ENCODE peak calls at places on chromosomes 3 and 15, in six cellular contexts. A, R, F, X, G and N are unnamed samples.

GRCh38 chr3:46163551-46163981 is 44.5 kb downstream of the CCR1 start:
- DNase-seq in A (no peak), R (peak), F (no peak), X (no peak), G (no peak), N (no peak)

GRCh38 chr15:74010929-74011540 is 16.5 kb downstream of the PML start:
- DNase-seq in A (no peak), R (no peak), F (no peak), X (no peak), G (no peak), N (no peak)

GRCh38 chr3:194204036-194204792 is 68.3 kb downstream of the HES1 start:
- DNase-seq in A (no peak), R (no peak), F (no peak), X (no peak), G (no peak), N (no peak)

GRCh38 chr3:105904683-105905320 is 36.0 kb upstream of the CBLB start:
- DNase-seq in A (no peak), R (no peak), F (no peak), X (no peak), G (no peak), N (no peak)

GRCh38 chr3:189168711-189169110 is 3.1 kb upstream of the TPRG1 start:
- DNase-seq in A (no peak), R (no peak), F (no peak), X (no peak), G (peak), N (no peak)

GRCh38 chr3:158791259-158791920 is 10.5 kb upstream of the MFSD1 start:
- DNase-seq in A (no peak), R (peak), F (no peak), X (peak), G (peak), N (no peak)

GRCh38 chr3:30751610-30752299 is 142.7 kb downstream of the GADL1 start:
- DNase-seq in A (no peak), R (peak), F (no peak), X (no peak), G (no peak), N (peak)

GRCh38 chr15:57100136-57100539 is 181.7 kb downstream of the TCF12 start:
- DNase-seq in A (no peak), R (no peak), F (no peak), X (no peak), G (no peak), N (no peak)

GRCh38 chr3:192851821-192852352 is 65.8 kb downstream of the MB21D2 start:
- DNase-seq in A (peak), R (peak), F (peak), X (no peak), G (no peak), N (peak)

GRCh38 chr3:30098656-30099454 is 507.5 kb upstream of the TGFBR2 start:
- DNase-seq in A (no peak), R (peak), F (no peak), X (no peak), G (no peak), N (no peak)

GRCh38 chr3:181699171-181699903 is 12.4 kb upstream of the SOX2 start:
- DNase-seq in A (no peak), R (no peak), F (no peak), X (no peak), G (no peak), N (no peak)

GRCh38 chr3:122903171-122903570 is 108.3 kb downstream of the SLC49A4 start:
- DNase-seq in A (no peak), R (no peak), F (no peak), X (no peak), G (no peak), N (no peak)
- TF ChIP-seq CTCF in A (no peak), R (no peak), F (no peak), X (no peak), G (no peak), N (no peak)

GRCh38 chr3:115783938-115784738 is 160.8 kb downstream of the GAP43 start:
- DNase-seq in A (peak), R (peak), F (peak), X (peak), G (peak), N (peak)
- TF ChIP-seq POLR2AphosphoS5 in A (peak), R (peak), F (no peak), X (no peak), G (peak), N (peak)

GRCh38 chr3:102671005-102671404 is 236.2 kb downstream of the ZPLD1 start:
- DNase-seq in A (no peak), R (no peak), F (no peak), X (no peak), G (no peak), N (no peak)

GRCh38 chr3:102673271-102674115 is 238.7 kb downstream of the ZPLD1 start:
- DNase-seq in A (peak), R (peak), F (no peak), X (peak), G (no peak), N (peak)

GRCh38 chr3:102674284-102674683 is 239.5 kb downstream of the ZPLD1 start:
- DNase-seq in A (no peak), R (no peak), F (no peak), X (no peak), G (no peak), N (no peak)

GRCh38 chr3:102676424-102676823 is 241.6 kb downstream of the ZPLD1 start:
- DNase-seq in A (no peak), R (no peak), F (no peak), X (no peak), G (no peak), N (no peak)
- TF ChIP-seq POLR2A in A (no peak), R (no peak), F (no peak), X (no peak), G (no peak), N (no peak)

DNA sequence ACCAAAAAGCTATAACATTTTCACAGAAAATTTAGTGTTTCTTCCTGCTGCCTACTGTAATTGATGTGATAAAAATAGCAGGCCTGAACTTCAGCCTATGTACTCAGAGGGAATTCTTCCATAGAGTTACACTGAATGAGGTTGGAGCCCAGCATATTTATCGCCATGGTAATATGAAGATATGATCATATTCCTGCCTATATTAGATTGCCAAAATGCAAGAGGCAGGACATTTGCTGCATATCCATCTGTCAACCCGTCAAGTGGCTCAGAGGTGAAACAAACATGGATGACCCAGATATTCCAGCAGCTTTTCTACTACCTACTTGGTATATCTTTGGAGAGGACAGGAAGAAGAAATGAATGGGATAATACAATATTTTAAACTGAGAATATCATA is 1150.6 kb downstream of the TBL1XR1 start:
- DNase-seq in A (no peak), R (no peak), F (no peak), X (no peak), G (no peak), N (no peak)
- TF ChIP-seq CTCF in A (no peak), R (no peak), F (no peak), X (no peak), G (no peak), N (no peak)

GRCh38 chr15:52735231-52736089 is 54.7 kb downstream of the ONECUT1 start:
- DNase-seq in A (peak), R (peak), F (no peak), X (peak), G (peak), N (peak)
- TF ChIP-seq POLR2AphosphoS5 in A (no peak), R (no peak), F (no peak), X (no peak), G (no peak), N (no peak)

DNA sequence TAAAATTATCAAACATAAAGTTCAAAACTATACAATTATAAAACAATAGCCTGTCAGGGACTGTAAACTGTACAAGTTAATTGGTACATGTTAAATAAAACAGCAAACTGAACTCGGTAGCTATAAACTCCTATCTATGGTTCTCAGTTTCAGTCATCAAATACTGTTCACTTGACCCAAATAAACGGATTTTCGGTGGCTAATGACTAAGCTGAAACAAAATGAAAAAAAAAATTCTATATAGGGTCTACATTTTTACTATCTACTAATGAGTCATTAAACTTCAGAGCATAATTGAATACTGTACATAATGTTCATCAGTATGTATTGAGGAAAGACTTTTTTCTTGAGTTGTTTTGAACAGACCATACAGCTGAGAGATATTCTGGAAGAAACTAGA is 6.6 kb downstream of the PROK2 start:
- DNase-seq in A (no peak), R (no peak), F (no peak), X (no peak), G (no peak), N (no peak)
- TF ChIP-seq POLR2A in A (no peak), R (no peak), F (no peak), X (no peak), G (no peak), N (no peak)

GRCh38 chr3:148957586-148957985 is 33.8 kb upstream of the GYG1 start:
- DNase-seq in A (no peak), R (peak), F (no peak), X (peak), G (no peak), N (no peak)

GRCh38 chr3:148958681-148959080 is 32.7 kb upstream of the GYG1 start:
- DNase-seq in A (no peak), R (no peak), F (no peak), X (no peak), G (no peak), N (no peak)

GRCh38 chr3:148954981-148955380 is 36.4 kb upstream of the GYG1 start:
- DNase-seq in A (no peak), R (no peak), F (no peak), X (no peak), G (no peak), N (no peak)

GRCh38 chr3:148953094-148953493 is 38.2 kb upstream of the GYG1 start:
- DNase-seq in A (no peak), R (no peak), F (no peak), X (no peak), G (no peak), N (no peak)

DNA sequence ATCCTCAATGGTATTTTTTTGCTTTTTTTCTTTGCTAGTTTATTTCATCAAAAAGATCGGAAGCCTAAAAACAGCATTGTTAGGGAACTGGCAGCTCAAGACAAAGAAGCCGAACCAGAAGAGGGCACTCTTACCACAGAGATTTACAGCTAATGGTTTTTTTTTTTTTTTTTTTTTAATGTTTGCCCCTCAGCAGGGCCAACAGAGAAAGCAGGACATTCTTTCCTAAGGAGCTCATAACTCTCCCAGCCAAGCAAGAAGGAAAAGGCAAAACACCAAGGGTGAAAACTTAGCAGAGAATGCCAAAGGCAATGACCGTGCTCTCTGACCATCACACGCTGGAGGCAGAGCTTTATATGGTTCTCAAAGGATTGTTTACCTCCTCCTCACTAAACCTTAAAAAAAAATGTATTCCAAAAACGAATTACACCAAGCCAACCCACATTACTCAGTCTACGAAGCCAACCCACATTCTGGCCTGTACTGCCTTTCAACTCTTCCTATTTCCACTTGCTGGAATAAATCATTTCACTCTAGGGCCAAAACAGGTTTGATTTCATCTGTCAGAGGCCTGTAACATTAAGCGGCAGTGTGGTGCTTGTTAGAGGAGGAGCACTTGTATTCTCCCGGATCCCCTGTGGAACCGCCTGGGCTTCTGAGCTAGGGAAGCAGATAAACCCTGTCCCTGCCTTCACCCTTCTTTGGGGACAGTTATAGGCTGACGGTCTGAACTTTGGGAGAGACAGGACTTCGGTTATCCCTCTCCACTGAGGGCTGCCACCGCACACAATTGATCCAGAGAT is 35.6 kb upstream of the GYG1 start:
- DNase-seq in A (peak), R (peak), F (no peak), X (no peak), G (no peak), N (peak)
- TF ChIP-seq CTCF in A (peak), R (peak), F (peak), X (peak), G (peak), N (no peak)

GRCh38 chr3:126654571-126655393 is at the start of gene TXNRD3:
- DNase-seq in A (peak), R (peak), F (peak), X (peak), G (peak), N (peak)
- TF ChIP-seq POLR2AphosphoS5 in A (peak), R (peak), F (no peak), X (no peak), G (peak), N (peak)